ENCODE peak calls at places on chromosome 17, in eight cellular contexts. One of them, this sample, is unnamed.

GRCh38 chr17:385195-385835 is 32.7 kb upstream of the RPH3AL start:
- DNase-seq in AG04450: no peak
- DNase-seq in lower lobe of right lung: peak
- DNase-seq in AG10803: no peak
- DNase-seq in foreskin fibroblast: no peak
- DNase-seq in tibial artery: peak
- DNase-seq in pancreas: peak
- DNase-seq in cardiac fibroblast: no peak
- DNase-seq in this sample: no peak

GRCh38 chr17:338442-339192 is 14.0 kb downstream of the RPH3AL start:
- DNase-seq in AG04450: no peak
- DNase-seq in lower lobe of right lung: no peak
- DNase-seq in AG10803: no peak
- DNase-seq in foreskin fibroblast: no peak
- DNase-seq in tibial artery: peak
- DNase-seq in pancreas: peak
- DNase-seq in cardiac fibroblast: no peak
- DNase-seq in this sample: no peak

GRCh38 chr17:46035112-46035818 is 36.2 kb downstream of the STH start:
- DNase-seq in AG04450: no peak
- DNase-seq in lower lobe of right lung: no peak
- DNase-seq in AG10803: peak
- DNase-seq in foreskin fibroblast: no peak
- DNase-seq in tibial artery: no peak
- DNase-seq in pancreas: no peak
- DNase-seq in cardiac fibroblast: no peak
- DNase-seq in this sample: no peak

GRCh38 chr17:58741121-58741625 is 14.5 kb upstream of the PPM1E start:
- DNase-seq in AG04450: peak
- DNase-seq in lower lobe of right lung: no peak
- DNase-seq in AG10803: peak
- DNase-seq in foreskin fibroblast: no peak
- DNase-seq in tibial artery: no peak
- DNase-seq in pancreas: no peak
- DNase-seq in cardiac fibroblast: peak
- DNase-seq in this sample: no peak

GRCh38 chr17:38550661-38551060 is 55.1 kb downstream of the SRCIN1 start:
- DNase-seq in AG04450: no peak
- DNase-seq in lower lobe of right lung: no peak
- DNase-seq in AG10803: peak
- DNase-seq in foreskin fibroblast: peak
- DNase-seq in tibial artery: no peak
- DNase-seq in pancreas: peak
- DNase-seq in cardiac fibroblast: peak
- DNase-seq in this sample: no peak

GRCh38 chr17:31392002-31392855 is 754 bp downstream of the RAB11FIP4 start:
- DNase-seq in AG04450: no peak
- DNase-seq in lower lobe of right lung: no peak
- DNase-seq in AG10803: no peak
- DNase-seq in foreskin fibroblast: no peak
- DNase-seq in tibial artery: no peak
- DNase-seq in pancreas: no peak
- DNase-seq in cardiac fibroblast: no peak
- DNase-seq in this sample: no peak

GRCh38 chr17:62178579-62178978 is 113.5 kb upstream of the MED13 start:
- DNase-seq in AG04450: no peak
- DNase-seq in lower lobe of right lung: no peak
- DNase-seq in AG10803: peak
- DNase-seq in foreskin fibroblast: peak
- DNase-seq in tibial artery: no peak
- DNase-seq in pancreas: no peak
- DNase-seq in cardiac fibroblast: peak
- DNase-seq in this sample: no peak

GRCh38 chr17:66834426-66834918 is 445 bp upstream of the CACNG5 start:
- DNase-seq in AG04450: no peak
- DNase-seq in lower lobe of right lung: no peak
- DNase-seq in AG10803: no peak
- DNase-seq in foreskin fibroblast: no peak
- DNase-seq in tibial artery: no peak
- DNase-seq in pancreas: no peak
- DNase-seq in cardiac fibroblast: no peak
- DNase-seq in this sample: no peak

GRCh38 chr17:64037802-64038201 is 17.4 kb upstream of the ICAM2 start:
- DNase-seq in AG04450: no peak
- DNase-seq in lower lobe of right lung: no peak
- DNase-seq in AG10803: no peak
- DNase-seq in foreskin fibroblast: no peak
- DNase-seq in tibial artery: no peak
- DNase-seq in pancreas: no peak
- DNase-seq in cardiac fibroblast: no peak
- DNase-seq in this sample: no peak

GRCh38 chr17:64038331-64039105 is 18.1 kb upstream of the ICAM2 start:
- DNase-seq in AG04450: no peak
- DNase-seq in lower lobe of right lung: no peak
- DNase-seq in AG10803: no peak
- DNase-seq in foreskin fibroblast: no peak
- DNase-seq in tibial artery: no peak
- DNase-seq in pancreas: no peak
- DNase-seq in cardiac fibroblast: no peak
- DNase-seq in this sample: no peak

GRCh38 chr17:64037180-64037579 is 16.7 kb upstream of the ICAM2 start:
- DNase-seq in AG04450: no peak
- DNase-seq in lower lobe of right lung: no peak
- DNase-seq in AG10803: no peak
- DNase-seq in foreskin fibroblast: no peak
- DNase-seq in tibial artery: no peak
- DNase-seq in pancreas: no peak
- DNase-seq in cardiac fibroblast: no peak
- DNase-seq in this sample: no peak

GRCh38 chr17:64039106-64039400 is 18.6 kb upstream of the ICAM2 start:
- DNase-seq in AG04450: no peak
- DNase-seq in lower lobe of right lung: no peak
- DNase-seq in AG10803: no peak
- DNase-seq in foreskin fibroblast: no peak
- DNase-seq in tibial artery: no peak
- DNase-seq in pancreas: no peak
- DNase-seq in cardiac fibroblast: no peak
- DNase-seq in this sample: no peak

DNA sequence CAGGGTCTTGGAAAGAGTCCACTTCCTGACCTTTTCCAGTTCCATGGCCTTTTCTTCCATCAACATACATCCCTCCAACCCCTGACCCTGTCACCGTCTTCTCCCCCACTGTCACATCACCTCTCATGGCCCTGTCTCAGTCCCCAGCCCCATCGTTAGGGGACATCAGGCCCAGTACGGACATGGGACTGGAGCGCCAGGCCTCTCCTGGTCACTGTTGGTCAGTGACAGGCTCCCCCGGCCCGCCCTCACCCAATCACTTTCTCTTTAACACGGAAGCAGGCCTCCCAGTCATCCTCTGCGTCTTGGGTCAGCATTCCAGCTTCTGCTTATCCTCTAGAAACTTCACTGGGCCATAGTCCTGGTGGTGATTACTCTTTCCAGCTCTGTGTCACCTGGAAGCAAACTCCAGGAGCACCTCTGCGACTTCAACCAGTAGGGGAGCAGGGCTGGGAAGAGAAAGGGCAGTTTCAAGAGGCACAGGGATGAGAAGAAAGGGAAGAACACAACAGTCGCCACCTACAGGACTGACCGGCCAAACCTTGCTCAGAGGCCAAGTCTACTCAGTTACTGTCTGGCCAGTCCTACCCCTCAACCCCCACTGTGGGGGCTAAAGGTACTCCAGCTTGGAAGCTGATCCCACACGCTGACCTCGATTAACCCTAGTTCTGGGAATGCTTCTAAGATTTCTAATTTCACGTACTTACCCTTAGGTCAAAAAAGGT is 15.9 kb upstream of the ICAM2 start:
- DNase-seq in AG04450: no peak
- DNase-seq in lower lobe of right lung: no peak
- DNase-seq in AG10803: no peak
- DNase-seq in foreskin fibroblast: no peak
- DNase-seq in tibial artery: no peak
- DNase-seq in pancreas: no peak
- DNase-seq in cardiac fibroblast: no peak
- DNase-seq in this sample: no peak
- TF ChIP-seq CTCF in AG04450: no peak
- TF ChIP-seq CTCF in lower lobe of right lung: no peak
- TF ChIP-seq CTCF in AG10803: no peak
- TF ChIP-seq CTCF in foreskin fibroblast: no peak
- TF ChIP-seq CTCF in tibial artery: no peak
- TF ChIP-seq CTCF in pancreas: no peak
- TF ChIP-seq CTCF in cardiac fibroblast: no peak
- TF ChIP-seq CTCF in this sample: no peak

DNA sequence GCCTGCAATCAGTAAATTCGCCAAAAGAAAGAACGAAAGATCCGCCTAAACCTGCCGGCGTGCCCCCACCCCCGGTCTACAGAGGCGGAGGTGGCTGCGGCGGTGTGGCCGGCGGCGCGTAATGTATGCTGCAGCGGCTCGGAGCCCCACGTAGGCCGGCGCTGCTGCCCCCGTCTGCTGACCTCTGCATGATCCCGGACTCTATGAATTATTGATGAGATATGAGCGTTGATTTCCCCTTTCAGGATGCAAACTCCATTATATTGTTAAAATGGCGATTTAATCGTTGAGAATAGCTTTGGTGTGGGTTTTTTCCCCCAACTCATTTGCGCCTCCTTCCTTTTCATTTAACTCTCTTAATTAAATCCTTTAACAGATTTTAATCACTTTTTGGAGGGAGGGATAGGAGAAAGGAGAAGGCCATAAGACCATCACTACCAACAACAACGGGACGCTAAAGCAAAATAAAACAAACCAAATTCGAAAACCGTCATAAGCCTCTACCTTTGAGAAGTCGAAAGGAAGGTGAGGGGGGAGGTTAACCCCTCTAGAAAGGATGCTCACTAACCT is 3.6 kb downstream of the HOXB3 start:
- DNase-seq in AG04450: no peak
- DNase-seq in lower lobe of right lung: no peak
- DNase-seq in AG10803: no peak
- DNase-seq in foreskin fibroblast: no peak
- DNase-seq in tibial artery: no peak
- DNase-seq in pancreas: peak
- DNase-seq in cardiac fibroblast: no peak
- DNase-seq in this sample: no peak
- H3K4me3 ChIP-seq in AG04450: peak
- H3K4me3 ChIP-seq in lower lobe of right lung: peak
- H3K4me3 ChIP-seq in AG10803: peak
- H3K4me3 ChIP-seq in foreskin fibroblast: peak
- H3K4me3 ChIP-seq in tibial artery: peak
- H3K4me3 ChIP-seq in pancreas: peak
- H3K4me3 ChIP-seq in cardiac fibroblast: no peak
- H3K4me3 ChIP-seq in this sample: peak

GRCh38 chr17:75271955-75272847 is 1.2 kb upstream of the MIF4GD start:
- DNase-seq in AG04450: no peak
- DNase-seq in lower lobe of right lung: no peak
- DNase-seq in AG10803: peak
- DNase-seq in foreskin fibroblast: peak
- DNase-seq in tibial artery: no peak
- DNase-seq in pancreas: no peak
- DNase-seq in cardiac fibroblast: no peak
- DNase-seq in this sample: no peak

GRCh38 chr17:75271233-75271954 is 363 bp upstream of the MIF4GD start:
- DNase-seq in AG04450: no peak
- DNase-seq in lower lobe of right lung: peak
- DNase-seq in AG10803: peak
- DNase-seq in foreskin fibroblast: peak
- DNase-seq in tibial artery: peak
- DNase-seq in pancreas: peak
- DNase-seq in cardiac fibroblast: peak
- DNase-seq in this sample: no peak

GRCh38 chr17:75270966-75271232 is at the start of gene MIF4GD:
- DNase-seq in AG04450: no peak
- DNase-seq in lower lobe of right lung: no peak
- DNase-seq in AG10803: no peak
- DNase-seq in foreskin fibroblast: peak
- DNase-seq in tibial artery: no peak
- DNase-seq in pancreas: no peak
- DNase-seq in cardiac fibroblast: no peak
- DNase-seq in this sample: no peak

GRCh38 chr17:75268931-75269330 is 2.1 kb downstream of the MIF4GD start:
- DNase-seq in AG04450: no peak
- DNase-seq in lower lobe of right lung: no peak
- DNase-seq in AG10803: no peak
- DNase-seq in foreskin fibroblast: no peak
- DNase-seq in tibial artery: no peak
- DNase-seq in pancreas: no peak
- DNase-seq in cardiac fibroblast: no peak
- DNase-seq in this sample: no peak

GRCh38 chr17:75270218-75270965 is 639 bp downstream of the MIF4GD start:
- DNase-seq in AG04450: no peak
- DNase-seq in lower lobe of right lung: peak
- DNase-seq in AG10803: peak
- DNase-seq in foreskin fibroblast: peak
- DNase-seq in tibial artery: peak
- DNase-seq in pancreas: peak
- DNase-seq in cardiac fibroblast: peak
- DNase-seq in this sample: no peak
- TF ChIP-seq CTCF in AG04450: peak
- TF ChIP-seq CTCF in lower lobe of right lung: peak
- TF ChIP-seq CTCF in AG10803: peak
- TF ChIP-seq CTCF in foreskin fibroblast: peak
- TF ChIP-seq CTCF in tibial artery: peak
- TF ChIP-seq CTCF in pancreas: no peak
- TF ChIP-seq CTCF in cardiac fibroblast: peak
- TF ChIP-seq CTCF in this sample: peak

GRCh38 chr17:79610151-79610645 is 653 bp downstream of the RBFOX3 start:
- DNase-seq in AG04450: no peak
- DNase-seq in lower lobe of right lung: no peak
- DNase-seq in AG10803: no peak
- DNase-seq in foreskin fibroblast: no peak
- DNase-seq in tibial artery: no peak
- DNase-seq in pancreas: no peak
- DNase-seq in cardiac fibroblast: no peak
- DNase-seq in this sample: no peak

GRCh38 chr17:79609175-79609589 is 1.7 kb downstream of the RBFOX3 start:
- DNase-seq in AG04450: no peak
- DNase-seq in lower lobe of right lung: no peak
- DNase-seq in AG10803: no peak
- DNase-seq in foreskin fibroblast: no peak
- DNase-seq in tibial artery: no peak
- DNase-seq in pancreas: no peak
- DNase-seq in cardiac fibroblast: no peak
- DNase-seq in this sample: no peak

GRCh38 chr17:79607941-79608728 is 2.7 kb downstream of the RBFOX3 start:
- DNase-seq in AG04450: no peak
- DNase-seq in lower lobe of right lung: no peak
- DNase-seq in AG10803: no peak
- DNase-seq in foreskin fibroblast: peak
- DNase-seq in tibial artery: no peak
- DNase-seq in pancreas: no peak
- DNase-seq in cardiac fibroblast: peak
- DNase-seq in this sample: no peak

GRCh38 chr17:79608729-79609039 is 2.2 kb downstream of the RBFOX3 start:
- DNase-seq in AG04450: no peak
- DNase-seq in lower lobe of right lung: no peak
- DNase-seq in AG10803: no peak
- DNase-seq in foreskin fibroblast: no peak
- DNase-seq in tibial artery: no peak
- DNase-seq in pancreas: no peak
- DNase-seq in cardiac fibroblast: no peak
- DNase-seq in this sample: no peak

DNA sequence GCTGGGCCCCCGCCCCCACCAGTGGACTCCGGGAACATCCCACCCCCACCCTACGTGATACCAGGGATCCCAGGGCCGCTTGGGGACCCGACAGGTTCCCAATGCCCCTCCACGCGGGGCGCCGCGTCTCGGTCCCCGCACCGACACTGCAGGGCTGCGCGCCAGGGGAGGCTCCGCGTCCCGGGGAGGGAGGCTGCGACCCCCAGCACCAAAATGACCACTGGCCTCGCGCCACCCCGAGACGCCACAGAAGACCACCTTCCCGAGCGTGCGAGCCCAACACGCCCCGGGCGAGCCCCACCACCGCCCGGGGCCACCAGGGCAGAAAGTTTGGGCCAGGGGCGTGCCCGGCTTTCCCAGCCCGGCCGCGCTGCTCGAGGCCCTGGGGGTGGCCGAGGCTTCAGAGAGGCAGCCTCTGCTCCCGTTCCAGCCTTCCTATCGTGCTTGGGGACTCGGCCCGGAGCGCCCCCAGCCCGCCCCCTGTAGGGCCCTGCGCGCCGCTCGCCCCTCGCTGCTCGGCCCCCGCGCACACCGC is 1.2 kb downstream of the RBFOX3 start:
- DNase-seq in AG04450: no peak
- DNase-seq in lower lobe of right lung: no peak
- DNase-seq in AG10803: no peak
- DNase-seq in foreskin fibroblast: no peak
- DNase-seq in tibial artery: no peak
- DNase-seq in pancreas: no peak
- DNase-seq in cardiac fibroblast: no peak
- DNase-seq in this sample: no peak
- H3K4me3 ChIP-seq in AG04450: no peak
- H3K4me3 ChIP-seq in lower lobe of right lung: no peak
- H3K4me3 ChIP-seq in AG10803: no peak
- H3K4me3 ChIP-seq in foreskin fibroblast: no peak
- H3K4me3 ChIP-seq in tibial artery: no peak
- H3K4me3 ChIP-seq in pancreas: no peak
- H3K4me3 ChIP-seq in cardiac fibroblast: no peak
- H3K4me3 ChIP-seq in this sample: no peak

This sample was measured in AG04449.